ENCODE peak calls at places on chromosome 10, in ten cellular contexts. F is cardiac fibroblast; K is IMR-90; Z is HuH-7.5; H is RWPE1; N is stimulated activated CD4-positive, alpha-beta T cell treated with anti-CD3 and anti-CD28 coated beads, Interleukin-1b, Interleukin-23, amount 100 ng/mL, for 1 hour; C is KG1; S is CD4-positive, alpha-beta T cell; I is mesenchymal stem cell; D is mesendoderm. L is an unnamed sample.

GRCh38 chr10:30823651-30824050 is 194.1 kb upstream of the LYZL2 start:
- DNase-seq in F (no peak), K (no peak), Z (no peak), H (no peak), N (no peak), C (no peak), S (no peak), I (no peak), D (no peak), L (no peak)

GRCh38 chr10:129658673-129659072 is 191.6 kb downstream of the MGMT start:
- DNase-seq in F (no peak), K (no peak), Z (peak), H (no peak), N (no peak), C (no peak), S (no peak), I (no peak), D (peak), L (no peak)

GRCh38 chr10:64507869-64508609 is 986.8 kb downstream of the REEP3 start:
- DNase-seq in F (peak), K (no peak), Z (no peak), H (no peak), N (no peak), C (no peak), S (no peak), I (peak), D (peak), L (peak)

GRCh38 chr10:13346912-13347234 is 1.2 kb downstream of the SEPHS1 start:
- DNase-seq in F (no peak), K (no peak), Z (peak), H (no peak), N (no peak), C (no peak), S (no peak), I (no peak), D (peak), L (no peak)

GRCh38 chr10:117004627-117005453 is at the start of gene SHTN1:
- DNase-seq in F (peak), K (peak), Z (peak), H (peak), N (no peak), C (no peak), S (no peak), I (peak), D (peak), L (peak)

GRCh38 chr10:96863922-96864543 is 31.9 kb downstream of the LCOR start:
- DNase-seq in F (peak), K (peak), Z (peak), H (peak), N (no peak), C (no peak), S (no peak), I (peak), D (peak), L (peak)

GRCh38 chr10:46094931-46095755 is 49.1 kb upstream of the MSMB start:
- DNase-seq in F (no peak), K (no peak), Z (no peak), H (peak), N (no peak), C (no peak), S (no peak), I (peak), D (peak), L (no peak)

GRCh38 chr10:110275140-110275729 is 29.5 kb downstream of the SMNDC1 start:
- DNase-seq in F (no peak), K (no peak), Z (no peak), H (no peak), N (no peak), C (no peak), S (no peak), I (no peak), D (no peak), L (no peak)

GRCh38 chr10:80176526-80176925 is 28.8 kb downstream of the ANXA11 start:
- DNase-seq in F (no peak), K (no peak), Z (no peak), H (no peak), N (no peak), C (no peak), S (no peak), I (no peak), D (no peak), L (no peak)

GRCh38 chr10:485776-486572 is 203.5 kb downstream of the DIP2C start:
- DNase-seq in F (peak), K (no peak), Z (no peak), H (no peak), N (no peak), C (no peak), S (no peak), I (no peak), D (no peak), L (peak)

GRCh38 chr10:1211844-1212570 is 155.8 kb downstream of the WDR37 start:
- DNase-seq in F (no peak), K (no peak), Z (no peak), H (no peak), N (no peak), C (no peak), S (no peak), I (no peak), D (no peak), L (no peak)

GRCh38 chr10:12327074-12327473 is 22.3 kb upstream of the CAMK1D start:
- DNase-seq in F (no peak), K (no peak), Z (no peak), H (no peak), N (no peak), C (no peak), S (no peak), I (no peak), D (no peak), L (no peak)

GRCh38 chr10:79247373-79248137 is 99.7 kb upstream of the PPIF start:
- DNase-seq in F (no peak), K (no peak), Z (no peak), H (no peak), N (no peak), C (no peak), S (no peak), I (no peak), D (no peak), L (no peak)

GRCh38 chr10:7956508-7956907 is 98.0 kb upstream of the GATA3 start:
- DNase-seq in F (peak), K (peak), Z (no peak), H (peak), N (no peak), C (peak), S (no peak), I (peak), D (no peak), L (peak)

GRCh38 chr10:114357591-114357990 is 46.7 kb downstream of the AFAP1L2 start:
- DNase-seq in F (no peak), K (no peak), Z (no peak), H (no peak), N (no peak), C (no peak), S (no peak), I (peak), D (no peak), L (no peak)

L was measured in fibroblast of pulmonary artery.